ENCODE peak calls at places on chromosomes 12 and 14, in seven cellular contexts. H is dorsolateral prefrontal cortex, I is mesendoderm, Y is GM23248, S is breast epithelium, C is tibial nerve, R is fibroblast of lung. N is an unnamed sample.

GRCh38 chr14:83777516-83777915 is 1752.4 kb upstream of the FLRT2 start:
- DNase-seq in H (no peak), I (no peak), Y (no peak), S (no peak), C (no peak), R (peak), N (no peak)

GRCh38 chr14:68984686-68985085 is 5.6 kb upstream of the ACTN1 start:
- DNase-seq in H (no peak), I (no peak), Y (no peak), S (no peak), C (no peak), R (no peak), N (no peak)

GRCh38 chr14:69828372-69828771 is 31.3 kb upstream of the SLC10A1 start:
- DNase-seq in H (no peak), I (no peak), Y (no peak), S (no peak), C (no peak), R (peak), N (no peak)

GRCh38 chr12:117063162-117063911 is 35.9 kb downstream of the TESC start:
- DNase-seq in H (peak), I (peak), Y (no peak), S (no peak), C (no peak), R (no peak), N (peak)

GRCh38 chr12:26092706-26093105 is 32.1 kb downstream of the BHLHE41 start:
- DNase-seq in H (no peak), I (no peak), Y (no peak), S (no peak), C (no peak), R (peak), N (no peak)

GRCh38 chr12:123363743-123364531 is 710 bp downstream of the SBNO1 start:
- DNase-seq in H (no peak), I (peak), Y (peak), S (no peak), C (no peak), R (peak), N (peak)

GRCh38 chr12:120007272-120007671 is 18.2 kb downstream of the BICDL1 start:
- DNase-seq in H (no peak), I (peak), Y (no peak), S (no peak), C (no peak), R (no peak), N (no peak)

GRCh38 chr14:83870556-83870955 is 1659.4 kb upstream of the FLRT2 start:
- DNase-seq in H (no peak), I (no peak), Y (no peak), S (no peak), C (no peak), R (no peak), N (no peak)

GRCh38 chr14:33986804-33987203 is 35.9 kb upstream of the EGLN3 start:
- DNase-seq in H (no peak), I (peak), Y (peak), S (no peak), C (no peak), R (peak), N (no peak)

GRCh38 chr14:70672328-70672675 is 30.6 kb downstream of the TTC9 start:
- DNase-seq in H (no peak), I (no peak), Y (no peak), S (no peak), C (no peak), R (no peak), N (no peak)

GRCh38 chr12:123801573-123802178 is 39.6 kb downstream of the DNAH10 start:
- DNase-seq in H (no peak), I (peak), Y (peak), S (no peak), C (no peak), R (peak), N (no peak)

GRCh38 chr12:13570005-13570694 is 373.6 kb downstream of the EMP1 start:
- DNase-seq in H (no peak), I (no peak), Y (peak), S (no peak), C (no peak), R (no peak), N (no peak)

GRCh38 chr12:121805171-121805687 is 1.4 kb downstream of the SETD1B start:
- DNase-seq in H (no peak), I (peak), Y (peak), S (no peak), C (no peak), R (no peak), N (no peak)

GRCh38 chr12:117680311-117680710 is 288.5 kb downstream of the KSR2 start:
- DNase-seq in H (no peak), I (peak), Y (peak), S (no peak), C (no peak), R (peak), N (no peak)

GRCh38 chr12:125549836-125550235 is 484.6 kb downstream of the AACS start:
- DNase-seq in H (no peak), I (peak), Y (no peak), S (no peak), C (no peak), R (no peak), N (no peak)

GRCh38 chr12:124110372-124110883 is 137.4 kb downstream of the ZNF664 start:
- DNase-seq in H (no peak), I (peak), Y (no peak), S (no peak), C (no peak), R (no peak), N (no peak)

GRCh38 chr14:67943947-67944346 is 124.4 kb downstream of the RAD51B start:
- DNase-seq in H (peak), I (peak), Y (peak), S (peak), C (peak), R (peak), N (no peak)

GRCh38 chr12:92503029-92503931 is 199.5 kb upstream of the PLEKHG7 start:
- DNase-seq in H (no peak), I (no peak), Y (no peak), S (no peak), C (no peak), R (no peak), N (no peak)

GRCh38 chr12:124761876-124762275 is 101.8 kb downstream of the SCARB1 start:
- DNase-seq in H (no peak), I (no peak), Y (no peak), S (no peak), C (no peak), R (peak), N (no peak)

GRCh38 chr14:100981808-100982207 is 78.3 kb upstream of the RTL1 start:
- DNase-seq in H (no peak), I (no peak), Y (peak), S (no peak), C (no peak), R (peak), N (no peak)

GRCh38 chr14:104558231-104559042 is 21.1 kb upstream of the C14orf180 start:
- DNase-seq in H (no peak), I (no peak), Y (no peak), S (peak), C (no peak), R (no peak), N (no peak)

GRCh38 chr12:75884465-75884985 is 147.1 kb downstream of the PHLDA1 start:
- DNase-seq in H (no peak), I (peak), Y (no peak), S (no peak), C (no peak), R (peak), N (no peak)

GRCh38 chr12:132632521-132633228 is 14.1 kb downstream of the P2RX2 start:
- DNase-seq in H (no peak), I (no peak), Y (no peak), S (no peak), C (no peak), R (no peak), N (no peak)

GRCh38 chr14:21917699-21918436 is 244.2 kb upstream of the OR4E1 start:
- DNase-seq in H (peak), I (peak), Y (peak), S (no peak), C (no peak), R (peak), N (peak)

GRCh38 chr12:43551971-43552559 is at the start of gene ADAMTS20:
- DNase-seq in H (no peak), I (peak), Y (peak), S (no peak), C (no peak), R (peak), N (peak)

GRCh38 chr12:116631619-116632018 is 72.4 kb downstream of the MAP1LC3B2 start:
- DNase-seq in H (no peak), I (peak), Y (no peak), S (no peak), C (no peak), R (no peak), N (no peak)

GRCh38 chr14:68787235-68787727 is 5.6 kb downstream of the ZFP36L1 start:
- DNase-seq in H (no peak), I (peak), Y (peak), S (no peak), C (no peak), R (peak), N (no peak)

GRCh38 chr12:49043856-49044258 is 16.7 kb downstream of the KMT2D start:
- DNase-seq in H (no peak), I (peak), Y (peak), S (no peak), C (no peak), R (peak), N (no peak)

GRCh38 chr12:62785941-62786559 is 148.9 kb downstream of the PPM1H start:
- DNase-seq in H (no peak), I (no peak), Y (peak), S (no peak), C (no peak), R (peak), N (no peak)

GRCh38 chr12:4151362-4152121 is 122.0 kb upstream of the CCND2 start:
- DNase-seq in H (no peak), I (no peak), Y (no peak), S (no peak), C (no peak), R (no peak), N (no peak)

GRCh38 chr12:130701402-130701744 is 14.7 kb downstream of the RIMBP2 start:
- DNase-seq in H (no peak), I (no peak), Y (no peak), S (no peak), C (no peak), R (no peak), N (no peak)

GRCh38 chr12:120814903-120815429 is 89.2 kb downstream of the SPPL3 start:
- DNase-seq in H (no peak), I (no peak), Y (no peak), S (no peak), C (no peak), R (no peak), N (no peak)

GRCh38 chr12:67394600-67394999 is 125.4 kb downstream of the CAND1 start:
- DNase-seq in H (no peak), I (peak), Y (peak), S (no peak), C (peak), R (peak), N (no peak)

GRCh38 chr12:27425306-27425705 is 21.2 kb upstream of the SMCO2 start:
- DNase-seq in H (no peak), I (no peak), Y (no peak), S (no peak), C (no peak), R (no peak), N (no peak)

GRCh38 chr12:27428466-27428865 is 18.1 kb upstream of the SMCO2 start:
- DNase-seq in H (no peak), I (no peak), Y (peak), S (no peak), C (no peak), R (no peak), N (no peak)

GRCh38 chr12:27429606-27430005 is 16.9 kb upstream of the SMCO2 start:
- DNase-seq in H (no peak), I (no peak), Y (no peak), S (no peak), C (no peak), R (no peak), N (no peak)

GRCh38 chr12:27426743-27427142 is 19.8 kb upstream of the SMCO2 start:
- DNase-seq in H (no peak), I (no peak), Y (no peak), S (no peak), C (no peak), R (no peak), N (no peak)

GRCh38 chr12:27427824-27428223 is 18.7 kb upstream of the SMCO2 start:
- DNase-seq in H (no peak), I (no peak), Y (no peak), S (no peak), C (no peak), R (no peak), N (no peak)
- H3K27ac ChIP-seq in H (no peak), I (no peak), Y (no peak), S (no peak), C (no peak), R (no peak), N (no peak)

GRCh38 chr12:57150400-57150799 is 3.0 kb upstream of the LRP1-AS start:
- DNase-seq in H (no peak), I (no peak), Y (no peak), S (no peak), C (no peak), R (no peak), N (no peak)

GRCh38 chr12:57147641-57147944 is 174 bp upstream of the LRP1-AS start:
- DNase-seq in H (no peak), I (peak), Y (peak), S (no peak), C (no peak), R (no peak), N (no peak)

GRCh38 chr12:57146925-57147640 is at the start of gene LRP1-AS:
- DNase-seq in H (no peak), I (no peak), Y (no peak), S (no peak), C (no peak), R (no peak), N (no peak)

GRCh38 chr12:57148469-57149308 is 1.3 kb upstream of the LRP1-AS start:
- DNase-seq in H (no peak), I (no peak), Y (peak), S (no peak), C (no peak), R (no peak), N (no peak)

DNA sequence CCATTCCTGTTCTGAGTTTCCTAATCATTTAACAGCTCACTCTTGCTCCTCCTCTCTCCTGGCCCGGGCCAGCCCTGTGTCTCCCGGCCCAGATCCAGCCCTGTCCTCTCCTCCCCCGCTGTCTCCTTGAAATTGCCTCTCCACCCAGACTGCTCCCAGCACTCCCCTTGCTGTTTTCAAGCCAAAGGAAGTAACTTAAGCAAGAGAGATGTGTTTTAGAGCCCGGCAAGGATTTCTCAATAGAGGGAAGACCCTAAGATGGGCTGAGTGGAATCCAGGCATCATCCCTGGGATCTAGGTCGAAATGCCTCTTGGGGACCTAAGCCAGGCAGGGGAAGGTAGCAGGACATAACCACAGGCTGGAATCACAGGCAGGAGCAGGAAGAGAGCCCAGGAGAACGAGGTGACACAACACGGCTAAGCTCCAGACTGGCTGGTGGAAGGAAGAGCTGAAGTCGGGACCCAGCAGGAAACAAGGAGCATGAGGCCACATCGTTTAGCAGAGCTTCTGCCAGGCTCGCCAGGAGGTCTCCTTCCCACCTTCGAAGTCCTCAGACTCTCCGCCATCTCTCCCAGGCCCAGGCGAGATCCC is 2.0 kb upstream of the LRP1-AS start:
- DNase-seq in H (no peak), I (no peak), Y (peak), S (no peak), C (peak), R (peak), N (no peak)
- H3K27ac ChIP-seq in H (peak), I (no peak), Y (peak), S (peak), C (peak), R (peak), N (peak)

GRCh38 chr14:91872011-91872476 is 4.7 kb upstream of the TC2N start:
- DNase-seq in H (no peak), I (no peak), Y (peak), S (no peak), C (peak), R (no peak), N (no peak)
- H3K27ac ChIP-seq in H (no peak), I (no peak), Y (no peak), S (peak), C (no peak), R (no peak), N (no peak)

DNA sequence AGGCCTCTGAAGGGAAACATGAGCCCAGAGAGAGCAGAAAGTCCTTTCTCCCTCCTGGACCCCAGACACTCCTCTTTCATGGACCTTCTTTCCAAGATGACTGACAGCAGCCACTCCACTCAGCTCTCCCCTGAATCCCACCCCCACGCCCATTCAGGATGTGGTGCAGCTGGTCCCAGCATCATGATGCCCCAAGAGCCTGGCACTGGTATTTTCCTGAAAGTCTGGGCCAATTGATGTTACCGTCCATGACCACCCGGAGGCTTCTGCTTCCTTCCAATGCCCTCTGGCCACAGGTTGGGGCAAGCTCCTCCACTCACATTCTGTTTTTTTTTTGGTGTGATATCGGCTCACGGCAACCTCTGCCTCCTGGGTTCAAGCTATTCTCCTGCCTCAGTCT is 112.6 kb downstream of the CALM1 start:
- DNase-seq in H (no peak), I (no peak), Y (no peak), S (no peak), C (no peak), R (no peak), N (no peak)
- H3K27ac ChIP-seq in H (no peak), I (no peak), Y (no peak), S (peak), C (no peak), R (no peak), N (no peak)

DNA sequence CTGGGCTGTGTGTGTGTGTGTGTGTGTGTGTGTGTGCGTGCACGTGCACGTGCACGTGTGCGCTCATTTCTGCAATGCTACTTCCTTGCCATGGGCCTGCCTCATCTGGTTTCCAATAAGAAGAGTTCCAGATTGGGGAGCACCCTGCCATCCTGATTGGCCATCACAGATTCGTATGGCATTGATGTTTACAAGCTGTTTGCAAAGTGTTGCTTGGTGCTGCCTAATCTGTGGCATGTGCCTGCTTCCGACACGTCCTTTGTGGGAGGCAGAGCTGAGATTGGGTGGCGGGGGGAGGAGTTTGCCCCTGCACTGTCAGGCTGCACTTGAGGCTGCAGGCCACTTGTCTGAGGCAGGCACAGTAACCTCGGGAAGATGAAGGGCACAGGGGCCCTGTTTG is 39.2 kb downstream of the SAMD4A start:
- DNase-seq in H (no peak), I (peak), Y (peak), S (no peak), C (no peak), R (peak), N (no peak)
- H3K27ac ChIP-seq in H (no peak), I (no peak), Y (peak), S (no peak), C (no peak), R (peak), N (no peak)

GRCh38 chr12:106954462-106955376 is 988 bp upstream of the TMEM263 start:
- DNase-seq in H (peak), I (no peak), Y (peak), S (no peak), C (peak), R (peak), N (peak)

GRCh38 chr12:106955377-106956047 is at the start of gene TMEM263:
- DNase-seq in H (peak), I (peak), Y (peak), S (peak), C (peak), R (peak), N (peak)

GRCh38 chr12:106957617-106958016 is 1.9 kb downstream of the TMEM263 start:
- DNase-seq in H (no peak), I (no peak), Y (no peak), S (no peak), C (no peak), R (no peak), N (no peak)

GRCh38 chr12:106953352-106954260 is 2.1 kb upstream of the TMEM263 start:
- DNase-seq in H (no peak), I (no peak), Y (no peak), S (no peak), C (no peak), R (peak), N (no peak)

GRCh38 chr12:106956048-106956935 is 585 bp downstream of the TMEM263 start:
- DNase-seq in H (peak), I (peak), Y (peak), S (peak), C (peak), R (peak), N (peak)
- H3K27ac ChIP-seq in H (peak), I (peak), Y (peak), S (peak), C (peak), R (peak), N (peak)

GRCh38 chr12:65934480-65935115 is 110.3 kb downstream of the HMGA2 start:
- DNase-seq in H (no peak), I (no peak), Y (no peak), S (no peak), C (no peak), R (no peak), N (no peak)

GRCh38 chr12:65937806-65938205 is 113.5 kb downstream of the HMGA2 start:
- DNase-seq in H (no peak), I (no peak), Y (no peak), S (no peak), C (no peak), R (no peak), N (no peak)

GRCh38 chr12:65935906-65936528 is 111.7 kb downstream of the HMGA2 start:
- DNase-seq in H (no peak), I (no peak), Y (no peak), S (no peak), C (no peak), R (peak), N (no peak)

GRCh38 chr12:65937181-65937641 is 112.9 kb downstream of the HMGA2 start:
- DNase-seq in H (no peak), I (no peak), Y (peak), S (no peak), C (no peak), R (peak), N (no peak)

DNA sequence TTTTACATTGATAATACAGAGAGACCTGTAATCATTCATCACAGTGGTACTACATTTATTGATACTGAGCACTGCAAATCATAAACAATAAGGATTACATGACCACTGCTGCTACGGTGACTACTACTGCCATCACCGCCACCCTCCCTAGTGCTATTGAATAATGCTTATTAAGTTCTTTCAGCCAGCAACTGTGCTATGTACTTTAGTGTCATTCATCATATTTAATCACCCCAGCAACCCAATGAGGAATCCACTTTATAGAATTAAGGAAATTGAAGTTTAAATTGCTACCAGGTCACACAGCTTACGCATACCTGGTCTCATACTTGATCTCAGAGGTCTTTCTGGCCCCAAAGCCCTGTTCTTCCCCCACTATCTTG is 112.2 kb downstream of the HMGA2 start:
- DNase-seq in H (no peak), I (no peak), Y (no peak), S (no peak), C (no peak), R (no peak), N (no peak)
- H3K27ac ChIP-seq in H (no peak), I (no peak), Y (peak), S (no peak), C (no peak), R (no peak), N (no peak)

GRCh38 chr12:108833355-108833733 is 24.0 kb downstream of the SSH1 start:
- DNase-seq in H (no peak), I (peak), Y (peak), S (no peak), C (no peak), R (peak), N (no peak)
- H3K27ac ChIP-seq in H (no peak), I (peak), Y (peak), S (peak), C (peak), R (peak), N (no peak)